ENCODE peak calls at places on chromosomes 2 and 18, in four cellular contexts. Z, L, H and M are unnamed samples.

GRCh38 chr2:120661551-120661950 is 74.1 kb upstream of the GLI2 start:
- DNase-seq in Z (no peak), L (peak; percentile 75), H (no peak), M (no peak)

GRCh38 chr2:129755786-129756185 is 223.7 kb upstream of the RAB6C start:
- DNase-seq in Z (no peak), L (no peak), H (no peak), M (no peak)

GRCh38 chr2:3349211-3349693 is 28.4 kb downstream of the EIPR1 start:
- DNase-seq in Z (no peak), L (no peak), H (no peak), M (no peak)

GRCh38 chr2:219398721-219399333 is 11.1 kb upstream of the DNPEP start:
- DNase-seq in Z (peak; percentile 63), L (no peak), H (no peak), M (no peak)

GRCh38 chr2:20668470-20668869 is 1.5 kb downstream of the GDF7 start:
- DNase-seq in Z (no peak), L (no peak), H (no peak), M (no peak)

GRCh38 chr2:170930132-170931109 is 1.4 kb downstream of the GORASP2 start:
- DNase-seq in Z (peak; percentile 29), L (no peak), H (no peak), M (no peak)

GRCh38 chr18:45626330-45627203 is 11.3 kb downstream of the SLC14A2 start:
- DNase-seq in Z (no peak), L (no peak), H (no peak), M (no peak)

GRCh38 chr18:78818495-78818894 is 161.1 kb upstream of the SALL3 start:
- DNase-seq in Z (no peak), L (no peak), H (no peak), M (no peak)

GRCh38 chr18:5662586-5663090 is 118.8 kb upstream of the EPB41L3 start:
- DNase-seq in Z (no peak), L (no peak), H (no peak), M (no peak)

GRCh38 chr2:46990231-46990588 is 74.6 kb upstream of the MCFD2 start:
- DNase-seq in Z (no peak), L (no peak), H (no peak), M (no peak)

GRCh38 chr2:225002656-225003045 is 39.6 kb downstream of the DOCK10 start:
- DNase-seq in Z (no peak), L (no peak), H (no peak), M (no peak)

GRCh38 chr2:226063704-226064390 is 664.3 kb downstream of the NYAP2 start:
- DNase-seq in Z (no peak), L (no peak), H (no peak), M (no peak)

GRCh38 chr2:163600801-163601200 is 135.0 kb downstream of the FIGN start:
- DNase-seq in Z (no peak), L (no peak), H (no peak), M (no peak)

GRCh38 chr2:6576312-6576711 is 289.4 kb downstream of the CMPK2 start:
- DNase-seq in Z (no peak), L (no peak), H (no peak), M (no peak)

GRCh38 chr2:120955427-120955826 is 219.8 kb downstream of the GLI2 start:
- DNase-seq in Z (no peak), L (no peak), H (no peak), M (no peak)

GRCh38 chr18:63207154-63207790 is 112.3 kb downstream of the BCL2 start:
- DNase-seq in Z (no peak), L (no peak), H (no peak), M (peak; percentile 67)

GRCh38 chr18:10089881-10090280 is 176.1 kb downstream of the VAPA start:
- DNase-seq in Z (no peak), L (no peak), H (no peak), M (no peak)

GRCh38 chr2:145221032-145221431 is 701.1 kb upstream of the ZEB2 start:
- DNase-seq in Z (no peak), L (no peak), H (no peak), M (no peak)